ENCODE peak calls at places on chromosome 16, in five cellular contexts. W is GM20000, Q is bronchial epithelial cell, A is neural progenitor cell, E is psoas muscle. U is an unnamed sample.

GRCh38 chr16:2157480-2158261 is 2.1 kb downstream of the TRAF7 start:
- DNase-seq in W (no peak), Q (no peak), A (no peak), E (no peak), U (no peak)

GRCh38 chr16:85396879-85397871 is 215.9 kb upstream of the GSE1 start:
- DNase-seq in W (no peak), Q (peak; percentile 38), A (no peak), E (peak; percentile 39), U (no peak)

GRCh38 chr16:88688013-88688778 is 1.9 kb upstream of the SNAI3 start:
- DNase-seq in W (no peak), Q (peak; percentile 74), A (peak; percentile 47), E (no peak), U (peak; percentile 69)

GRCh38 chr16:69494993-69495392 is 70.6 kb downstream of the CYB5B start:
- DNase-seq in W (peak; percentile 30), Q (no peak), A (peak; percentile 57), E (no peak), U (peak; percentile 71)

GRCh38 chr16:3187798-3188674 is at the start of gene OR1F1:
- DNase-seq in W (peak; percentile 62), Q (peak; percentile 58), A (peak; percentile 65), E (no peak), U (peak; percentile 53)

GRCh38 chr16:81449241-81449640 is 4.6 kb downstream of the CMIP start:
- DNase-seq in W (no peak), Q (no peak), A (no peak), E (no peak), U (no peak)

GRCh38 chr16:25192096-25192495 is 24.7 kb upstream of the AQP8 start:
- DNase-seq in W (no peak), Q (no peak), A (no peak), E (no peak), U (no peak)

GRCh38 chr16:74650966-74651567 is 15.6 kb downstream of the RFWD3 start:
- DNase-seq in W (no peak), Q (no peak), A (peak; percentile 9), E (no peak), U (no peak)

GRCh38 chr16:64751906-64752305 is 370.0 kb downstream of the CDH11 start:
- DNase-seq in W (no peak), Q (no peak), A (no peak), E (no peak), U (peak; percentile 15)

GRCh38 chr16:57999366-57999970 is 1.0 kb downstream of the ZNF319 start:
- DNase-seq in W (peak; percentile 65), Q (peak; percentile 44), A (peak; percentile 36), E (no peak), U (no peak)

GRCh38 chr16:15765880-15766279 is 90.9 kb downstream of the MYH11 start:
- DNase-seq in W (peak; percentile 81), Q (peak; percentile 33), A (peak; percentile 77), E (no peak), U (peak; percentile 68)

GRCh38 chr16:85419503-85420408 is 193.4 kb upstream of the GSE1 start:
- DNase-seq in W (no peak), Q (no peak), A (no peak), E (peak; percentile 41), U (no peak)

U was measured in iPS-NIHi11.